ENCODE peak calls at places on chromosomes 4 and X, in nine cellular contexts. F, E, Y, D, M, G, V, R and S are unnamed samples.

GRCh38 chrX:1170243-1170642 is 42.2 kb downstream of the CRLF2 start:
- DNase-seq in F (no peak), E (no peak), Y (no peak), D (no peak), M (no peak), G (no peak), V (no peak), R (no peak), S (no peak)

GRCh38 chr4:123444298-123444731 is 47.7 kb downstream of the SPRY1 start:
- DNase-seq in F (no peak), E (peak; percentile 42), Y (no peak), D (no peak), M (no peak), G (peak; percentile 29), V (peak; percentile 15), R (peak; percentile 16), S (no peak)

GRCh38 chr4:4730214-4730613 is 129.3 kb upstream of the MSX1 start:
- DNase-seq in F (no peak), E (no peak), Y (no peak), D (no peak), M (no peak), G (no peak), V (no peak), R (peak; percentile 42), S (no peak)

GRCh38 chrX:34381241-34381640 is 249.1 kb upstream of the FAM47A start:
- DNase-seq in F (no peak), E (no peak), Y (no peak), D (no peak), M (no peak), G (peak; percentile 31), V (no peak), R (peak; percentile 15), S (no peak)

GRCh38 chr4:114015444-114015899 is 36.0 kb upstream of the ARSJ start:
- DNase-seq in F (no peak), E (peak; percentile 26), Y (peak; percentile 99), D (no peak), M (peak; percentile 99), G (peak; percentile 99), V (peak; percentile 93), R (peak; percentile 70), S (peak; percentile 88)

GRCh38 chrX:109475174-109475891 is 6.6 kb downstream of the GUCY2F start:
- DNase-seq in F (no peak), E (peak; percentile 49), Y (no peak), D (no peak), M (peak; percentile 2), G (peak; percentile 44), V (peak; percentile 32), R (peak; percentile 64), S (no peak)

GRCh38 chr4:168856312-168856711 is 153.7 kb downstream of the CBR4 start:
- DNase-seq in F (no peak), E (no peak), Y (no peak), D (no peak), M (peak; percentile 51), G (peak; percentile 90), V (no peak), R (peak; percentile 62), S (no peak)

GRCh38 chr4:86957214-86957613 is 22.4 kb downstream of the AFF1 start:
- DNase-seq in F (no peak), E (no peak), Y (no peak), D (no peak), M (peak; percentile 32), G (peak; percentile 39), V (no peak), R (peak; percentile 73), S (no peak)

GRCh38 chr4:74768857-74769525 is 25.3 kb downstream of the BTC start:
- DNase-seq in F (no peak), E (peak; percentile 2), Y (no peak), D (no peak), M (peak; percentile 21), G (peak; percentile 89), V (no peak), R (peak; percentile 21), S (no peak)

GRCh38 chrX:111519215-111519614 is 7.8 kb downstream of the SERTM2 start:
- DNase-seq in F (peak; percentile 26), E (no peak), Y (no peak), D (no peak), M (no peak), G (peak; percentile 23), V (no peak), R (no peak), S (no peak)

GRCh38 chr4:182898479-182898799 is 18.7 kb downstream of the DCTD start:
- DNase-seq in F (no peak), E (no peak), Y (no peak), D (no peak), M (no peak), G (no peak), V (no peak), R (no peak), S (no peak)

GRCh38 chr4:129167640-129168260 is 71.8 kb downstream of the C4orf33 start:
- DNase-seq in F (no peak), E (no peak), Y (no peak), D (no peak), M (no peak), G (no peak), V (no peak), R (no peak), S (no peak)

GRCh38 chr4:10077492-10078335 is 38.9 kb downstream of the WDR1 start:
- DNase-seq in F (no peak), E (peak; percentile 29), Y (no peak), D (peak; percentile 66), M (peak; percentile 60), G (no peak), V (no peak), R (no peak), S (no peak)

GRCh38 chr4:577499-578450 is 1.7 kb upstream of the TMEM271 start:
- DNase-seq in F (no peak), E (no peak), Y (no peak), D (no peak), M (no peak), G (peak; percentile 37), V (no peak), R (peak; percentile 55), S (no peak)

GRCh38 chr4:112343330-112343729 is 46.2 kb downstream of the ALPK1 start:
- DNase-seq in F (no peak), E (no peak), Y (no peak), D (no peak), M (no peak), G (no peak), V (no peak), R (no peak), S (no peak)

GRCh38 chrX:139304471-139304870 is 226.1 kb upstream of the F9 start:
- DNase-seq in F (no peak), E (no peak), Y (no peak), D (no peak), M (peak; percentile 13), G (no peak), V (no peak), R (no peak), S (no peak)

GRCh38 chr4:152578670-152579069 is 42.8 kb upstream of the FBXW7 start:
- DNase-seq in F (no peak), E (no peak), Y (no peak), D (no peak), M (no peak), G (no peak), V (no peak), R (no peak), S (no peak)

GRCh38 chrX:129984196-129984962 is 1.9 kb downstream of the BCORL1 start:
- DNase-seq in F (no peak), E (peak; percentile 34), Y (no peak), D (no peak), M (no peak), G (no peak), V (no peak), R (peak; percentile 45), S (no peak)

GRCh38 chr4:179666226-179666625 is 2224.0 kb upstream of the AGA start:
- DNase-seq in F (no peak), E (no peak), Y (no peak), D (no peak), M (no peak), G (no peak), V (no peak), R (no peak), S (no peak)

GRCh38 chr4:7466904-7467303 is 32.2 kb upstream of the PSAPL1 start:
- DNase-seq in F (no peak), E (no peak), Y (no peak), D (no peak), M (no peak), G (no peak), V (no peak), R (no peak), S (no peak)

GRCh38 chr4:181860668-181861067 is 382.5 kb upstream of the TENM3 start:
- DNase-seq in F (no peak), E (no peak), Y (no peak), D (no peak), M (no peak), G (peak; percentile 20), V (no peak), R (peak; percentile 62), S (no peak)

GRCh38 chr4:52704676-52705075 is 45.6 kb upstream of the USP46 start:
- DNase-seq in F (no peak), E (no peak), Y (no peak), D (no peak), M (no peak), G (peak; percentile 28), V (no peak), R (no peak), S (no peak)

GRCh38 chr4:30537462-30537861 is 182.7 kb upstream of the PCDH7 start:
- DNase-seq in F (no peak), E (no peak), Y (peak; percentile 43), D (no peak), M (peak; percentile 91), G (peak; percentile 75), V (no peak), R (peak; percentile 71), S (peak; percentile 7)

GRCh38 chrX:17748684-17749083 is 11.4 kb downstream of the SCML1 start:
- DNase-seq in F (no peak), E (no peak), Y (no peak), D (no peak), M (no peak), G (no peak), V (no peak), R (no peak), S (no peak)

GRCh38 chrX:151982217-151982616 is 7.7 kb upstream of the GABRE start:
- DNase-seq in F (no peak), E (peak; percentile 25), Y (peak; percentile 79), D (no peak), M (peak; percentile 71), G (peak; percentile 85), V (no peak), R (peak; percentile 40), S (no peak)

GRCh38 chrX:120517936-120518335 is 42.8 kb downstream of the CUL4B start:
- DNase-seq in F (no peak), E (no peak), Y (peak; percentile 4), D (no peak), M (no peak), G (peak; percentile 83), V (peak; percentile 49), R (peak; percentile 63), S (peak; percentile 60)

GRCh38 chrX:115560978-115561604 is at the start of gene PLS3:
- DNase-seq in F (no peak), E (peak; percentile 80), Y (peak; percentile 52), D (peak; percentile 86), M (peak; percentile 56), G (peak; percentile 81), V (peak; percentile 66), R (peak; percentile 86), S (no peak)

GRCh38 chrX:39396358-39396995 is 595.2 kb downstream of the MID1IP1 start:
- DNase-seq in F (peak; percentile 30), E (no peak), Y (no peak), D (no peak), M (no peak), G (no peak), V (no peak), R (no peak), S (no peak)

GRCh38 chr4:4416981-4417380 is 30.1 kb downstream of the NSG1 start:
- DNase-seq in F (no peak), E (no peak), Y (no peak), D (peak; percentile 36), M (no peak), G (no peak), V (no peak), R (no peak), S (no peak)

GRCh38 chrX:69165116-69165651 is at the start of gene PJA1:
- DNase-seq in F (peak; percentile 28), E (peak; percentile 67), Y (peak; percentile 14), D (peak; percentile 82), M (peak; percentile 36), G (peak; percentile 54), V (peak; percentile 15), R (peak; percentile 86), S (peak; percentile 8)